ENCODE peak calls at places on chromosomes 7 and 10, in ten cellular contexts. G is prostate gland, S is K562, M is stomach, Y is spleen, K is upper lobe of left lung, P is suprapubic skin, D is transverse colon, L is H1, X is esophagus muscularis mucosa. F is an unnamed sample.

GRCh38 chr7:105653441-105654005 is 72.2 kb upstream of the EFCAB10 start:
- DNase-seq in P (no peak), M (peak; percentile 60), S (no peak), D (no peak), X (no peak), K (peak; percentile 17), Y (no peak), L (no peak), G (no peak), F (no peak)

GRCh38 chr7:43302211-43302711 is 189.8 kb downstream of the HECW1 start:
- DNase-seq in K (no peak), M (no peak), X (no peak), Y (no peak), L (no peak), G (no peak), S (no peak), P (no peak), D (no peak), F (no peak)

GRCh38 chr10:91800192-91800591 is 2.0 kb downstream of the TNKS2 start:
- DNase-seq in G (no peak), D (no peak), M (no peak), K (no peak), P (no peak), L (no peak), X (no peak), Y (no peak), S (no peak), F (no peak)

GRCh38 chr7:141697211-141697871 is 4.6 kb downstream of the DENND11 start:
- DNase-seq in G (no peak), D (no peak), P (no peak), S (no peak), L (no peak), M (no peak), Y (no peak), X (no peak), K (no peak), F (no peak)

GRCh38 chr7:127534636-127535035 is 50.8 kb downstream of the GCC1 start:
- DNase-seq in S (no peak), G (no peak), Y (no peak), M (no peak), D (no peak), K (no peak), P (no peak), L (no peak), X (no peak), F (no peak)

GRCh38 chr10:71092812-71093391 is 119.5 kb upstream of the UNC5B start:
- DNase-seq in X (peak; percentile 81), D (no peak), L (peak; percentile 41), M (peak; percentile 17), K (peak; percentile 7), P (no peak), Y (no peak), S (peak; percentile 4), G (peak; percentile 21), F (no peak)

GRCh38 chr7:28685291-28685659 is 272.9 kb downstream of the TRIL start:
- DNase-seq in X (no peak), P (peak; percentile 72), L (no peak), G (no peak), S (no peak), Y (peak; percentile 84), D (peak; percentile 21), K (peak; percentile 63), M (no peak), F (peak; percentile 56)

GRCh38 chr7:113891828-113892227 is 27.0 kb downstream of the PPP1R3A start:
- DNase-seq in G (no peak), L (no peak), X (no peak), D (no peak), M (no peak), P (no peak), Y (no peak), S (no peak), K (no peak), F (no peak)

GRCh38 chr10:49409755-49410154 is 13.9 kb upstream of the DRGX start:
- DNase-seq in D (no peak), L (no peak), X (no peak), P (no peak), K (no peak), Y (no peak), M (no peak), G (no peak), S (no peak), F (no peak)

GRCh38 chr7:27453702-27454405 is 208.8 kb downstream of the HIBADH start:
- DNase-seq in S (no peak), L (no peak), D (no peak), K (no peak), G (no peak), P (no peak), M (no peak), Y (no peak), X (peak; percentile 87), F (no peak)

GRCh38 chr10:52617346-52617745 is 155.2 kb downstream of the MBL2 start:
- DNase-seq in P (no peak), Y (no peak), K (no peak), G (no peak), X (no peak), S (no peak), D (no peak), L (no peak), M (no peak), F (no peak)

GRCh38 chr7:83077328-83077727 is 85.4 kb downstream of the PCLO start:
- DNase-seq in D (no peak), M (no peak), S (no peak), G (no peak), P (no peak), X (no peak), L (no peak), K (no peak), Y (no peak), F (no peak)

GRCh38 chr10:9209105-9209798 is 1154.8 kb downstream of the GATA3 start:
- DNase-seq in K (peak; percentile 36), L (peak; percentile 88), G (peak; percentile 53), P (peak; percentile 67), X (no peak), Y (peak; percentile 74), S (peak; percentile 47), D (peak; percentile 53), M (peak; percentile 66), F (peak; percentile 80)

GRCh38 chr7:19024261-19024660 is 93.2 kb downstream of the TWIST1 start:
- DNase-seq in X (no peak), G (no peak), D (no peak), Y (no peak), M (no peak), S (no peak), P (no peak), K (no peak), L (no peak), F (no peak)

GRCh38 chr7:157906583-157906982 is 569.8 kb downstream of the DNAJB6 start:
- DNase-seq in X (no peak), K (no peak), G (no peak), D (no peak), Y (no peak), L (no peak), P (no peak), M (no peak), S (no peak), F (no peak)

DNA sequence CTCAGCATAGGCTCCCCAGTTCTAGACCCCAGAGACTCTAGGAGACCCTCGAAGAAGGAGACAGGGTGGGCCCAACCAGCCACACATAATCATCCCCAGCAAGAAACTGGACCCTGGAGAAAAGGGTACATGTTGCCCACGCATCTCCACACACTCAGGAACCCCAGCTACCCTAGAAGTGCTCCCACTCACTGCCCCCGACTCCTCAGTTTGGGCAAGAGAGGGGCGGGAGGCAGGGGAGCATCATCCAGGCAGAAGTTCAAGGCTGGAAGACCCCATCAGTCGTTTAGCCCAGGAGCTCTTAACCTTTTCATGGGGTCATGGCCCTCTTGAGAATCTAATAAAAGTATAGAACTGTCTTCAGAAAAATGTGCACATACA is 1.8 kb upstream of the ZNF467 start:
- DNase-seq in M (no peak), S (no peak), L (no peak), G (no peak), K (no peak), D (no peak), Y (no peak), X (no peak), P (no peak), F (no peak)
- TF ChIP-seq POLR2A in M (no peak), S (no peak), L (no peak), G (no peak), K (no peak), D (no peak), Y (no peak), X (no peak), P (no peak), F (no peak)

GRCh38 chr10:103986360-103986759 is 19.4 kb downstream of the SLK start:
- DNase-seq in K (no peak), X (no peak), M (no peak), S (no peak), Y (no peak), G (no peak), P (no peak), L (no peak), D (no peak), F (no peak)

GRCh38 chr10:103985726-103986125 is 18.8 kb downstream of the SLK start:
- DNase-seq in Y (no peak), M (no peak), G (no peak), L (no peak), X (no peak), S (no peak), D (no peak), P (no peak), K (no peak), F (no peak)

GRCh38 chr10:103980246-103980906 is 13.4 kb downstream of the SLK start:
- DNase-seq in K (no peak), G (no peak), D (no peak), L (no peak), S (no peak), Y (no peak), X (no peak), P (no peak), M (no peak), F (no peak)

GRCh38 chr10:103982639-103983038 is 15.7 kb downstream of the SLK start:
- DNase-seq in X (no peak), M (no peak), Y (no peak), P (no peak), L (no peak), D (no peak), K (no peak), G (no peak), S (no peak), F (no peak)

GRCh38 chr10:103983367-103983911 is 16.5 kb downstream of the SLK start:
- DNase-seq in G (no peak), M (no peak), D (no peak), L (no peak), K (no peak), Y (no peak), S (no peak), P (no peak), X (no peak), F (no peak)
- H3K27ac ChIP-seq in G (no peak overlapping the region), M (no peak overlapping the region), D (no peak overlapping the region), L (no peak overlapping the region), K (no peak overlapping the region), Y (peak overlapping the region; percentile 58), S (no peak overlapping the region), P (no peak overlapping the region), X (no peak overlapping the region), F (no peak overlapping the region)

GRCh38 chr7:12119638-12120303 is 91.3 kb upstream of the TMEM106B start:
- DNase-seq in P (no peak), X (no peak), M (no peak), L (no peak), K (no peak), D (no peak), S (no peak), G (no peak), Y (no peak), F (no peak)
- TF ChIP-seq POLR2AphosphoS5 in P (no peak), X (no peak), M (no peak), L (no peak), K (no peak), D (no peak), S (no peak), G (no peak), Y (no peak), F (no peak)

GRCh38 chr7:107167483-107168232 is 1.1 kb upstream of the HBP1 start:
- DNase-seq in G (peak; percentile 69), K (peak; percentile 78), Y (no peak), P (no peak), S (peak; percentile 59), D (no peak), L (no peak), M (peak; percentile 53), X (no peak), F (no peak)
- TF ChIP-seq POLR2A in G (no peak), K (no peak), Y (no peak), P (no peak), S (peak; percentile 85), D (no peak), L (peak; percentile 96), M (no peak), X (no peak), F (no peak)

F was measured in breast epithelium.